ENCODE peak calls at places on chromosomes 1 and 21, in nine cellular contexts. Q is NCI-H446, A is NCI-H1417, K is iris pigment epithelial cell, S is tibial nerve, O is EL, G is AG09319, F is NCI-H1092 treated with DMSO at 0.1 percent for 48 hours, V is nephron progenitor cell. X is an unnamed sample.

GRCh38 chr1:171251042-171251740 is 2.9 kb downstream of the FMO1 start:
- DNase-seq in Q (no peak), A (peak; percentile 96), K (peak; percentile 29), S (no peak), O (peak; percentile 66), G (no peak), F (peak; percentile 69), V (peak; percentile 45), X (peak; percentile 32)

GRCh38 chr1:41700986-41701535 is 216.6 kb upstream of the EDN2 start:
- DNase-seq in Q (no peak), A (no peak), K (no peak), S (no peak), O (no peak), G (no peak), F (no peak), V (no peak), X (no peak)

GRCh38 chr1:33235521-33235920 is 20.8 kb upstream of the ZNF362 start:
- DNase-seq in Q (no peak), A (no peak), K (no peak), S (no peak), O (no peak), G (no peak), F (no peak), V (no peak), X (no peak)

GRCh38 chr1:154157520-154158306 is 2.8 kb upstream of the NUP210L start:
- DNase-seq in Q (no peak), A (no peak), K (peak; percentile 83), S (no peak), O (no peak), G (no peak), F (no peak), V (no peak), X (peak; percentile 6)

GRCh38 chr1:2786329-2787162 is 14.9 kb downstream of the TTC34 start:
- DNase-seq in Q (no peak), A (no peak), K (no peak), S (peak; percentile 12), O (no peak), G (no peak), F (peak; percentile 0), V (peak; percentile 61), X (peak; percentile 54)

GRCh38 chr1:2865000-2865399 is 63.5 kb upstream of the TTC34 start:
- DNase-seq in Q (no peak), A (no peak), K (no peak), S (no peak), O (no peak), G (no peak), F (no peak), V (no peak), X (no peak)

GRCh38 chr1:107252271-107252670 is 111.4 kb downstream of the NTNG1 start:
- DNase-seq in Q (no peak), A (no peak), K (no peak), S (no peak), O (no peak), G (no peak), F (no peak), V (no peak), X (no peak)

GRCh38 chr1:90850925-90851710 is 134.0 kb upstream of the BARHL2 start:
- DNase-seq in Q (peak; percentile 79), A (peak; percentile 78), K (peak; percentile 78), S (peak; percentile 55), O (peak; percentile 77), G (peak; percentile 32), F (peak; percentile 79), V (peak; percentile 88), X (no peak)

GRCh38 chr21:16007933-16008332 is 278.2 kb downstream of the USP25 start:
- DNase-seq in Q (no peak), A (no peak), K (peak; percentile 29), S (no peak), O (peak; percentile 3), G (no peak), F (no peak), V (no peak), X (no peak)

GRCh38 chr1:211736351-211736915 is 61.0 kb upstream of the NEK2 start:
- DNase-seq in Q (peak; percentile 49), A (no peak), K (no peak), S (no peak), O (no peak), G (no peak), F (no peak), V (no peak), X (no peak)

GRCh38 chr1:46611691-46612221 is 4.9 kb downstream of the MOB3C start:
- DNase-seq in Q (no peak), A (no peak), K (no peak), S (no peak), O (peak; percentile 74), G (no peak), F (no peak), V (no peak), X (no peak)

GRCh38 chr1:2604156-2604853 is 17.7 kb downstream of the PRXL2B start:
- DNase-seq in Q (no peak), A (no peak), K (no peak), S (no peak), O (no peak), G (no peak), F (no peak), V (no peak), X (no peak)

GRCh38 chr1:45730075-45730779 is 20.2 kb downstream of the IPP start:
- DNase-seq in Q (no peak), A (no peak), K (no peak), S (no peak), O (no peak), G (no peak), F (no peak), V (no peak), X (no peak)

GRCh38 chr1:207862241-207862787 is 48.6 kb downstream of the CD34 start:
- DNase-seq in Q (no peak), A (no peak), K (peak; percentile 63), S (no peak), O (no peak), G (no peak), F (no peak), V (no peak), X (no peak)

GRCh38 chr21:39715804-39716397 is 29.1 kb upstream of the IGSF5 start:
- DNase-seq in Q (no peak), A (peak; percentile 44), K (peak; percentile 43), S (peak; percentile 61), O (peak; percentile 45), G (peak; percentile 4), F (peak; percentile 66), V (peak; percentile 72), X (peak; percentile 44)

GRCh38 chr1:31712041-31712440 is 8.2 kb upstream of the COL16A1 start:
- DNase-seq in Q (no peak), A (no peak), K (peak; percentile 52), S (no peak), O (peak; percentile 44), G (no peak), F (no peak), V (no peak), X (no peak)

GRCh38 chr21:15682977-15683376 is 46.8 kb upstream of the USP25 start:
- DNase-seq in Q (no peak), A (no peak), K (peak; percentile 81), S (no peak), O (peak; percentile 61), G (no peak), F (no peak), V (no peak), X (no peak)

GRCh38 chr1:27609618-27610240 is 5.8 kb upstream of the AHDC1 start:
- DNase-seq in Q (no peak), A (no peak), K (no peak), S (no peak), O (no peak), G (no peak), F (no peak), V (no peak), X (no peak)

GRCh38 chr1:155241069-155241679 is 14.1 kb downstream of the ENTREP3 start:
- DNase-seq in Q (peak; percentile 77), A (peak; percentile 97), K (peak; percentile 79), S (peak; percentile 86), O (peak; percentile 89), G (no peak), F (peak; percentile 42), V (peak; percentile 52), X (no peak)

GRCh38 chr1:110673197-110673701 is 1.5 kb downstream of the KCNA3 start:
- DNase-seq in Q (no peak), A (no peak), K (no peak), S (no peak), O (no peak), G (no peak), F (peak; percentile 34), V (no peak), X (no peak)

GRCh38 chr1:202213361-202214088 is 19.9 kb downstream of the LGR6 start:
- DNase-seq in Q (no peak), A (peak; percentile 55), K (no peak), S (no peak), O (peak; percentile 12), G (no peak), F (peak; percentile 30), V (no peak), X (no peak)

GRCh38 chr1:110007458-110007857 is 22.9 kb downstream of the AHCYL1 start:
- DNase-seq in Q (no peak), A (peak; percentile 40), K (no peak), S (no peak), O (no peak), G (no peak), F (peak; percentile 95), V (no peak), X (no peak)

GRCh38 chr1:22537441-22538139 is 25.7 kb upstream of the EPHA8 start:
- DNase-seq in Q (no peak), A (no peak), K (no peak), S (no peak), O (no peak), G (no peak), F (no peak), V (no peak), X (no peak)

GRCh38 chr1:32759997-32760623 is 57.0 kb downstream of the YARS1 start:
- DNase-seq in Q (no peak), A (no peak), K (peak; percentile 60), S (no peak), O (peak; percentile 34), G (no peak), F (no peak), V (peak; percentile 74), X (peak; percentile 57)

GRCh38 chr21:42833439-42833815 is 45.9 kb downstream of the WDR4 start:
- DNase-seq in Q (no peak), A (peak; percentile 9), K (no peak), S (no peak), O (peak; percentile 16), G (no peak), F (peak; percentile 40), V (peak; percentile 18), X (no peak)

GRCh38 chr1:109113787-109114568 is at the start of gene ELAPOR1:
- DNase-seq in Q (no peak), A (peak; percentile 82), K (peak; percentile 33), S (peak; percentile 19), O (peak; percentile 39), G (no peak), F (peak; percentile 84), V (peak; percentile 52), X (peak; percentile 44)

GRCh38 chr1:30904962-30905335 is 3.6 kb downstream of the SDC3 start:
- DNase-seq in Q (no peak), A (no peak), K (no peak), S (no peak), O (no peak), G (no peak), F (no peak), V (no peak), X (no peak)

GRCh38 chr21:45011911-45012660 is 62.3 kb upstream of the ADARB1 start:
- DNase-seq in Q (no peak), A (no peak), K (peak; percentile 94), S (no peak), O (peak; percentile 99), G (peak; percentile 49), F (no peak), V (peak; percentile 74), X (peak; percentile 78)

GRCh38 chr1:224045556-224045955 is 68.4 kb upstream of the FBXO28 start:
- DNase-seq in Q (no peak), A (no peak), K (no peak), S (no peak), O (no peak), G (no peak), F (no peak), V (no peak), X (no peak)

GRCh38 chr1:235047331-235047871 is 81.2 kb downstream of the TOMM20 start:
- DNase-seq in Q (no peak), A (no peak), K (no peak), S (no peak), O (no peak), G (no peak), F (no peak), V (no peak), X (no peak)

GRCh38 chr21:29077651-29078090 is 4.2 kb upstream of the CCT8 start:
- DNase-seq in Q (no peak), A (peak; percentile 64), K (peak; percentile 54), S (no peak), O (peak; percentile 66), G (no peak), F (peak; percentile 75), V (no peak), X (no peak)

X was measured in neuronal stem cell.